ENCODE peak calls at places on chromosomes 5 and 9, in ten cellular contexts. C, T, Y, P, R, X, O, L, N and M are unnamed samples.

GRCh38 chr9:27276182-27277030 is 20.5 kb downstream of the EQTN start:
- DNase-seq in O (peak; percentile 6), C (peak; percentile 52), X (no peak), Y (no peak), L (no peak), R (no peak), N (peak; percentile 24), P (no peak), T (peak; percentile 63), M (no peak)

GRCh38 chr9:98491778-98492177 is 217.0 kb downstream of the GABBR2 start:
- DNase-seq in T (peak; percentile 76), C (peak; percentile 17), N (no peak), P (no peak), L (no peak), Y (no peak), X (no peak), O (peak; percentile 39), R (peak; percentile 20), M (no peak)

GRCh38 chr5:143887901-143888648 is 76.1 kb downstream of the HMHB1 start:
- DNase-seq in O (no peak), N (no peak), C (peak; percentile 45), X (no peak), T (peak; percentile 52), P (no peak), R (no peak), Y (no peak), L (no peak), M (no peak)

GRCh38 chr5:140554454-140554853 is 2.8 kb downstream of the SRA1 start:
- DNase-seq in P (no peak), R (no peak), Y (no peak), T (peak; percentile 86), L (no peak), N (no peak), X (no peak), C (no peak), O (no peak), M (no peak)

GRCh38 chr5:53008751-53009150 is 19.6 kb downstream of the ITGA2 start:
- DNase-seq in T (peak; percentile 82), X (no peak), O (no peak), R (no peak), Y (no peak), P (no peak), L (no peak), N (no peak), C (no peak), M (no peak)

GRCh38 chr9:115469826-115470225 is 351.9 kb upstream of the TNC start:
- DNase-seq in R (no peak), T (no peak), X (no peak), N (no peak), C (no peak), P (no peak), L (no peak), Y (no peak), O (no peak), M (no peak)

GRCh38 chr5:156361451-156362109 is 34.6 kb downstream of the SGCD start:
- DNase-seq in O (no peak), Y (no peak), X (no peak), T (no peak), L (no peak), N (no peak), C (no peak), R (no peak), P (no peak), M (no peak)

GRCh38 chr5:135386886-135387628 is 12.0 kb downstream of the MACROH2A1 start:
- DNase-seq in L (no peak), T (peak; percentile 98), R (no peak), X (peak; percentile 78), C (peak; percentile 57), N (no peak), Y (no peak), O (no peak), P (no peak), M (no peak)

GRCh38 chr9:117458066-117458465 is 43.2 kb upstream of the ASTN2 start:
- DNase-seq in O (no peak), L (no peak), X (no peak), C (no peak), T (no peak), P (no peak), N (no peak), Y (no peak), R (no peak), M (no peak)

GRCh38 chr5:135011355-135012032 is 22.5 kb downstream of the PITX1 start:
- DNase-seq in Y (peak; percentile 47), O (no peak), L (peak; percentile 23), R (no peak), P (no peak), C (no peak), N (no peak), X (no peak), T (no peak), M (no peak)

GRCh38 chr5:90161399-90161798 is 248.2 kb downstream of the CETN3 start:
- DNase-seq in P (no peak), N (no peak), L (peak; percentile 56), Y (no peak), O (no peak), X (no peak), C (peak; percentile 38), T (peak; percentile 82), R (peak; percentile 66), M (peak; percentile 70)

GRCh38 chr9:113580041-113580953 is 116.8 kb downstream of the RGS3 start:
- DNase-seq in P (no peak), C (no peak), T (peak; percentile 44), Y (peak; percentile 85), N (peak; percentile 26), L (no peak), O (no peak), R (peak; percentile 75), X (peak; percentile 96), M (peak; percentile 81)

GRCh38 chr9:129143031-129143441 is 31.8 kb downstream of the PTPA start:
- DNase-seq in P (peak; percentile 50), X (peak; percentile 98), R (peak; percentile 94), O (peak; percentile 90), T (peak; percentile 88), Y (peak; percentile 87), C (peak; percentile 80), L (peak; percentile 95), N (peak; percentile 55), M (peak; percentile 93)

GRCh38 chr5:39209924-39210323 is 9.4 kb downstream of the FYB1 start:
- DNase-seq in C (no peak), O (no peak), Y (peak; percentile 86), R (no peak), L (no peak), T (no peak), N (no peak), P (peak; percentile 50), X (no peak), M (no peak)

GRCh38 chr5:111748304-111748763 is 8.7 kb downstream of the NREP start:
- DNase-seq in C (peak; percentile 84), X (no peak), N (no peak), O (no peak), R (no peak), Y (no peak), T (peak; percentile 93), P (no peak), L (no peak), M (no peak)

GRCh38 chr9:116390306-116391228 is 237.0 kb downstream of the PAPPA start:
- DNase-seq in L (no peak), P (no peak), O (no peak), N (no peak), Y (no peak), R (no peak), T (no peak), C (no peak), X (no peak), M (no peak)

GRCh38 chr9:70079364-70080103 is 35.9 kb downstream of the MAMDC2 start:
- DNase-seq in C (no peak), X (no peak), R (peak; percentile 15), L (no peak), N (peak; percentile 12), T (peak; percentile 76), P (no peak), Y (no peak), O (no peak), M (no peak)

GRCh38 chr5:119131530-119132313 is 60.8 kb downstream of the DMXL1 start:
- DNase-seq in R (no peak), L (no peak), Y (no peak), P (no peak), C (peak; percentile 11), X (no peak), O (no peak), T (peak; percentile 28), N (no peak), M (no peak)

GRCh38 chr5:178527458-178528307 is 62.5 kb downstream of the COL23A1 start:
- DNase-seq in T (no peak), N (no peak), X (no peak), C (no peak), Y (no peak), P (no peak), R (peak; percentile 44), L (no peak), O (no peak), M (peak; percentile 47)

GRCh38 chr9:91421987-91422765 is 1.5 kb downstream of the NFIL3 start:
- DNase-seq in Y (peak; percentile 54), N (peak; percentile 55), C (peak; percentile 46), R (peak; percentile 42), X (no peak), O (peak; percentile 59), L (peak; percentile 47), P (no peak), T (peak; percentile 43), M (no peak)

GRCh38 chr5:112738180-112738560 is 485 bp downstream of the APC start:
- DNase-seq in O (no peak), N (no peak), Y (no peak), L (no peak), P (no peak), R (no peak), X (no peak), T (no peak), C (peak; percentile 37), M (no peak)

GRCh38 chr5:36242534-36243144 is 914 bp upstream of the NADK2 start:
- DNase-seq in L (peak; percentile 43), Y (peak; percentile 75), C (peak; percentile 38), P (no peak), O (peak; percentile 52), X (peak; percentile 83), T (no peak), R (peak; percentile 10), N (no peak), M (peak; percentile 57)

GRCh38 chr5:78824826-78825225 is 160.3 kb downstream of the ARSB start:
- DNase-seq in P (no peak), N (peak; percentile 54), T (no peak), R (no peak), L (no peak), O (no peak), X (no peak), C (no peak), Y (no peak), M (no peak)

GRCh38 chr5:134948929-134949328 is 18.8 kb upstream of the CATSPER3 start:
- DNase-seq in O (no peak), P (no peak), R (peak; percentile 33), T (peak; percentile 62), Y (no peak), X (no peak), L (peak; percentile 47), C (no peak), N (no peak), M (no peak)

GRCh38 chr5:126961702-126962101 is 68.7 kb downstream of the MARCHF3 start:
- DNase-seq in T (peak; percentile 82), P (no peak), C (no peak), X (no peak), N (peak; percentile 25), R (no peak), Y (no peak), O (no peak), L (no peak), M (no peak)

GRCh38 chr5:68419637-68420452 is 204.3 kb downstream of the PIK3R1 start:
- DNase-seq in T (peak; percentile 23), L (peak; percentile 63), C (no peak), X (no peak), O (peak; percentile 21), P (no peak), R (no peak), Y (no peak), N (no peak), M (no peak)

GRCh38 chr5:134902071-134902801 is 2.7 kb upstream of the PCBD2 start:
- DNase-seq in X (peak; percentile 71), Y (no peak), C (no peak), O (no peak), T (no peak), R (no peak), P (no peak), N (no peak), L (no peak), M (no peak)

GRCh38 chr5:89384391-89384790 is 501.4 kb upstream of the MEF2C start:
- DNase-seq in X (no peak), T (no peak), C (no peak), O (no peak), N (no peak), L (no peak), R (no peak), Y (no peak), P (no peak), M (no peak)